ENCODE peak calls at places on chromosomes 1 and 21, in four cellular contexts. N is iPS-NIHi11; T is stimulated activated effector memory CD8-positive, alpha-beta T cell treated with anti-CD3 and anti-CD28 coated beads, Interleukin-12 subunit alpha, Interleukin-12 subunit beta, amount 100 ng/mL, for 72 hours; F is stimulated activated CD8-positive, alpha-beta memory T cell treated with anti-CD3 and anti-CD28 coated beads, Interleukin-2, amount 100 ng/mL, for 1 hour. O is an unnamed sample.
A peak's percentile ranks its signal among the peaks of the same experiment; 100 is the strongest.

GRCh38 chr1:108568589-108568988 is 8.7 kb downstream of the EEIG2 start:
- DNase-seq in N (no peak), F (no peak), T (no peak), O (no peak)

GRCh38 chr1:2538376-2538775 is 8.3 kb upstream of the HES5 start:
- DNase-seq in T (no peak), F (no peak), N (no peak), O (no peak)

GRCh38 chr1:205665216-205665757 is 15.0 kb downstream of the SLC45A3 start:
- DNase-seq in T (no peak), N (no peak), F (no peak), O (no peak)

GRCh38 chr1:80882552-80882951 is 918.2 kb upstream of the ADGRL2 start:
- DNase-seq in T (no peak), N (no peak), F (no peak), O (peak; percentile 39)

GRCh38 chr1:45512641-45513054 is 9.0 kb downstream of the PRDX1 start:
- DNase-seq in N (peak; percentile 64), F (no peak), T (peak; percentile 74), O (peak; percentile 82)

GRCh38 chr1:184854036-184854435 is 99.4 kb upstream of the EDEM3 start:
- DNase-seq in T (no peak), F (no peak), N (no peak), O (no peak)

GRCh38 chr1:185017338-185017737 is 28.0 kb upstream of the RNF2 start:
- DNase-seq in F (no peak), T (no peak), N (no peak), O (peak; percentile 54)

GRCh38 chr1:247294282-247294681 is 37.4 kb downstream of the ZNF496 start:
- DNase-seq in T (no peak), F (no peak), N (no peak), O (no peak)

GRCh38 chr1:213618094-213618493 is 369.7 kb upstream of the PROX1 start:
- DNase-seq in N (no peak), F (no peak), T (no peak), O (no peak)

GRCh38 chr21:29196021-29196663 is 65.7 kb downstream of the MAP3K7CL start:
- DNase-seq in F (peak; percentile 31), T (peak; percentile 68), N (peak; percentile 24), O (peak; percentile 94)

GRCh38 chr21:44878053-44878982 is 4.8 kb upstream of the PTTG1IP start:
- DNase-seq in N (no peak), F (no peak), T (no peak), O (peak; percentile 42)

GRCh38 chr1:30085814-30086770 is 637.3 kb downstream of the MATN1 start:
- DNase-seq in T (peak; percentile 57), F (no peak), N (peak; percentile 91), O (no peak)

GRCh38 chr1:68065766-68066165 is 15.3 kb upstream of the DIRAS3 start:
- DNase-seq in N (no peak), F (no peak), T (no peak), O (no peak)

GRCh38 chr1:4655674-4656532 is 1.5 kb downstream of the AJAP1 start:
- DNase-seq in N (peak; percentile 76), F (no peak), T (no peak), O (no peak)

GRCh38 chr1:222087207-222087920 is 345.5 kb upstream of the DUSP10 start:
- DNase-seq in N (no peak), F (no peak), T (no peak), O (no peak)

GRCh38 chr1:100943533-100943932 is 47.6 kb downstream of the SLC30A7 start:
- DNase-seq in T (no peak), N (no peak), F (no peak), O (no peak)

GRCh38 chr21:46127239-46128105 is 27.9 kb downstream of the FTCD start:
- DNase-seq in T (no peak), F (no peak), N (peak; percentile 16), O (no peak)

GRCh38 chr1:40350391-40350790 is 23.1 kb upstream of the SMAP2 start:
- DNase-seq in N (no peak), F (no peak), T (no peak), O (no peak)

GRCh38 chr1:90835661-90836344 is 118.7 kb upstream of the BARHL2 start:
- DNase-seq in N (peak; percentile 43), T (no peak), F (no peak), O (no peak)

GRCh38 chr1:32984090-32984828 is 19.6 kb upstream of the RNF19B start:
- DNase-seq in F (no peak), N (peak; percentile 74), T (no peak), O (no peak)

GRCh38 chr1:151539321-151540020 is 638 bp upstream of the TUFT1 start:
- DNase-seq in F (no peak), N (peak; percentile 77), T (peak; percentile 60), O (peak; percentile 25)

GRCh38 chr1:71980543-71980942 is 301.8 kb downstream of the NEGR1 start:
- DNase-seq in F (no peak), T (no peak), N (no peak), O (no peak)

GRCh38 chr1:196385109-196385508 is 223.1 kb downstream of the KCNT2 start:
- DNase-seq in T (no peak), N (no peak), F (no peak), O (no peak)

GRCh38 chr1:7902478-7903084 is 38.1 kb downstream of the TNFRSF9 start:
- DNase-seq in T (peak; percentile 77), N (peak; percentile 88), F (peak; percentile 39), O (peak; percentile 34)

GRCh38 chr1:187415065-187415464 is 586.3 kb downstream of the PLA2G4A start:
- DNase-seq in F (no peak), T (no peak), N (no peak), O (no peak)

GRCh38 chr1:99527078-99527477 is 118.8 kb upstream of the PALMD start:
- DNase-seq in N (peak; percentile 13), F (no peak), T (no peak), O (no peak)

GRCh38 chr1:52825868-52826267 is 16.7 kb upstream of the ZYG11A start:
- DNase-seq in F (no peak), T (no peak), N (no peak), O (peak; percentile 28)

GRCh38 chr1:169896013-169896412 is 2.3 kb upstream of the SCYL3 start:
- DNase-seq in N (no peak), F (no peak), T (no peak), O (no peak)

GRCh38 chr21:36534656-36535055 is 54.7 kb upstream of the CLDN14 start:
- DNase-seq in T (no peak), N (no peak), F (no peak), O (no peak)

GRCh38 chr21:44505673-44506278 is 34.2 kb downstream of the KRTAP10-1 start:
- DNase-seq in N (no peak), T (no peak), F (no peak), O (peak; percentile 18)

GRCh38 chr1:225946082-225946620 is 5.1 kb upstream of the LEFTY2 start:
- DNase-seq in F (no peak), N (no peak), T (no peak), O (no peak)